ENCODE peak calls at places on chromosomes 3 and 15, in eight cellular contexts. W is tibial artery; V is colonic mucosa; C is endothelial cell of umbilical vein; O is psoas muscle; F is PC-3; A is CD8-positive, alpha-beta T cell; G is heart left ventricle. L is an unnamed sample.

GRCh38 chr3:144362126-144362525 is 390.5 kb downstream of the DIPK2A start:
- DNase-seq in F (peak; percentile 65), C (no peak), O (no peak), G (no peak), V (no peak), W (no peak), A (no peak), L (no peak)

GRCh38 chr15:34360298-34360697 is 6.7 kb downstream of the LPCAT4 start:
- DNase-seq in A (no peak), W (no peak), V (no peak), C (no peak), F (peak; percentile 98), O (no peak), G (no peak), L (no peak)

GRCh38 chr3:98890960-98891910 is 10.3 kb downstream of the DCBLD2 start:
- DNase-seq in C (peak; percentile 35), V (no peak), W (no peak), A (no peak), G (no peak), F (no peak), O (no peak), L (no peak)

GRCh38 chr3:175325440-175325839 is 466.3 kb downstream of the NAALADL2 start:
- DNase-seq in C (no peak), V (no peak), A (no peak), F (no peak), W (no peak), G (no peak), O (no peak), L (no peak)

GRCh38 chr3:8579101-8579500 is 65.5 kb downstream of the SSUH2 start:
- DNase-seq in W (no peak), F (no peak), O (no peak), A (no peak), V (no peak), G (no peak), C (no peak), L (no peak)

GRCh38 chr15:42911058-42911592 is 9.5 kb downstream of the TTBK2 start:
- DNase-seq in G (no peak), W (no peak), V (no peak), C (no peak), F (no peak), A (no peak), O (no peak), L (no peak)

GRCh38 chr15:66573719-66574641 is 8.2 kb upstream of the LCTL start:
- DNase-seq in W (no peak), A (no peak), G (no peak), O (no peak), V (no peak), C (no peak), F (no peak), L (no peak)

GRCh38 chr3:13718000-13718399 is 161.9 kb downstream of the WNT7A start:
- DNase-seq in W (no peak), F (no peak), C (no peak), O (no peak), A (no peak), V (no peak), G (no peak), L (no peak)

GRCh38 chr15:65916664-65917406 is 47.5 kb downstream of the RAB11A start:
- DNase-seq in O (peak; percentile 64), C (peak; percentile 52), G (peak; percentile 69), V (no peak), F (peak; percentile 48), W (peak; percentile 31), A (no peak), L (peak; percentile 62)

GRCh38 chr3:149442845-149443544 is 31.5 kb upstream of the TM4SF4 start:
- DNase-seq in V (no peak), A (no peak), F (no peak), G (no peak), C (peak; percentile 77), O (no peak), W (no peak), L (no peak)

GRCh38 chr15:59644757-59645156 is 12.6 kb downstream of the GTF2A2 start:
- DNase-seq in V (no peak), W (no peak), F (no peak), O (no peak), C (no peak), A (no peak), G (no peak), L (no peak)
- H3K9me3 ChIP-seq in V (no peaks in the 10 kb centered on the region), W (no peaks in the 10 kb centered on the region), F (no peaks in the 10 kb centered on the region), O (no peaks in the 10 kb centered on the region), C (no peaks in the 10 kb centered on the region), A (no peaks in the 10 kb centered on the region), G (no peaks in the 10 kb centered on the region), L (no peaks in the 10 kb centered on the region)

DNA sequence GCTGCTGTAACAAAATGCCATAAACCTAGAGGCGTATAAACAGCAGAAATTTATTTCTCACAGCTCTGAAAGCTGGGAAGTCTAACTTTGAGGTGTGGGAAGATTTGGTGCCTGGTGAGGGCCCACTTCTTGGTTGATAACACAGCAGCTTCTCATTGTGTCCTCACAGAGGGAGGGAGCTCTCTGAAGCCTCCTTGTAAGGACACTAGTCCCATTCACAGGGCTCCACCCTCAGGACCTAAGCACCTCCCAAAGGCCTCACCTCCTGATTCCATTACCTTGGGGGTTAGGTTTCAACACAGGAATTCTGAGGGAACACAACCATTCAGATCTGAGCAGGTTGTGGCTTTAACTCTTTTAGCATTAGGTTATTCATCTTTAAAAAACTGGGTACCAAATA is 380.3 kb upstream of the ATP10A start:
- DNase-seq in G (no peak), C (no peak), F (no peak), W (no peak), A (no peak), O (no peak), V (no peak), L (no peak)
- H3K9me3 ChIP-seq in G (peaks cover 7% of the 10 kb centered on the region), C (peaks cover 3% of the 10 kb centered on the region), F (peaks cover 3% of the 10 kb centered on the region), W (no peaks in the 10 kb centered on the region), A (no peaks in the 10 kb centered on the region), O (no peaks in the 10 kb centered on the region), V (no peaks in the 10 kb centered on the region), L (no peaks in the 10 kb centered on the region)

GRCh38 chr15:25684521-25685215 is 178.5 kb downstream of the ATP10A start:
- DNase-seq in C (no peak), A (no peak), G (peak; percentile 58), V (no peak), W (peak; percentile 86), F (peak; percentile 63), O (peak; percentile 73), L (peak; percentile 78)
- H3K9me3 ChIP-seq in C (peaks cover 21% of the 10 kb centered on the region), A (no peaks in the 10 kb centered on the region), G (peaks cover 4% of the 10 kb centered on the region), V (no peaks in the 10 kb centered on the region), W (no peaks in the 10 kb centered on the region), F (peaks cover 3% of the 10 kb centered on the region), O (no peaks in the 10 kb centered on the region), L (no peaks in the 10 kb centered on the region)

DNA sequence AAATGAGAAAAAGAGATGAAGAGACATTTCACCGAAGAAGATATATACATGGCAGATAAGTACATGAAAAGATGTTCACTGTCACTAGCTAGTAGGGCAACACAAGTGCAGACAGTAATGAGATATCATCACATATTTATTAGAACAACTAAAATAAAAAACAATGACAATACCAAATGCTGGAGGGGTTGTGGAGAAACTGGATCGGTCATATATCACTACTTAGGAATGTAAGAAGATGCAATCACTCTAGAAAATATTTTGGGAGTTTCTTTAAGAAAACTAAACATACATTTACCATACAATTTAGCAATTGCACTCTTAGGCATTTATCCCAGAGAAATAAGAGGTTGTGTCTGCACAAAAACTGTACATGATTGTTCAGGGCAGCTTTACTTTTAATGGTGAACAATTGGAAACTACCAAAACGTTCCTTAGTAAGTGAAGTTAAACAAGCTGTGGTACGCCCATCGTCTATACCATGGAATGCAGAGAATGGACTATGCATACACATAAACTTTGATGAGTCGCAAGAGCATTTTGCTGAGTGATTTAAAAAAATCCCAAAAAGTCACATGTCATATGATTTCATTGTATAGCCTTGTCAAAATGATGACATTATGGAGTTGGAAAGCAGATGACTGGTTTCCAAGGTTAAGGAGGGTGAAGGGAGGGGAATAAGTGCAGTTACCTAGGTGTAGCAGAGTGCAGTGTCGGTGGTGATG is 149.0 kb upstream of the UBE3A start:
- DNase-seq in A (no peak), G (no peak), C (no peak), W (no peak), V (no peak), F (no peak), O (no peak), L (no peak)
- H3K9me3 ChIP-seq in A (no peaks in the 10 kb centered on the region), G (peaks cover 24% of the 10 kb centered on the region), C (peaks cover 1% of the 10 kb centered on the region), W (no peaks in the 10 kb centered on the region), V (no peaks in the 10 kb centered on the region), F (peaks cover 11% of the 10 kb centered on the region), O (peaks cover 6% of the 10 kb centered on the region), L (no peaks in the 10 kb centered on the region)

DNA sequence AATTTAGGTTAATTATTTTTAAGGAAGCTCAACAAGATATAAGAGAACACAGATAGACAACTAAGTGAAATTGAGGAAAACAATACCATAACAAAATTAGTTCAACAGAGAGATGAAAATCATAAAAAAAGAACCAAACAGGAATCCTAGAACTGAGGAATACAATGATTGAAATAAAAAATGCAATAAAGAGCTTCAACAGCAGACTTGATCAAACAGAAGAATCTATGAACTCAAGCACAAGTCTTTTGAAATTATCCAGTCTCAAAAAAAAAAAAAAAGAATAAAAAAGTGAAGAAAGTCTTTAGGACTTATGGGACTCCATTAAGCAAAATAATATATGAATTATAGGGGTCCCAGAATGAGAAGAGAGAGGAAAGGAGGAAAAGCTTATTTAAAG is 42.0 kb upstream of the GNB4 start:
- DNase-seq in W (no peak), F (no peak), C (no peak), O (no peak), A (no peak), G (no peak), V (no peak), L (no peak)
- H3K9me3 ChIP-seq in W (peaks cover 26% of the 10 kb centered on the region), F (peaks cover 4% of the 10 kb centered on the region), C (peaks cover 2% of the 10 kb centered on the region), O (peaks cover 40% of the 10 kb centered on the region), A (peaks cover 16% of the 10 kb centered on the region), G (peaks cover 74% of the 10 kb centered on the region), V (no peaks in the 10 kb centered on the region), L (peaks cover 9% of the 10 kb centered on the region)

DNA sequence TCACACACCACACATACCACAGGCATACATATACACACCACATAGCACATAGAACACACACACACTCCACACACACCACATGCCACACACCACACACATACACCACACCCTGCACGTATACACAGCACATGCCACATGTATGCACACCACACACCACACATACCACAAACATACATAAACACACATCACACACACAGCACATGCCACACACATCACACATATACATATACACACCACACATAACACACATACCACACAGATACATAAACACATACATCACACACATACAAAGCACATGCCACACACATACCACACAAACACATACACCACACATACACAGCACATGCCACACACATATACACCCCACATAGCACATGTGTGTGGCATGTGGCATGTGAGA is 171.1 kb downstream of the OR4M2 start:
- DNase-seq in C (no peak), G (no peak), A (no peak), W (no peak), F (no peak), O (no peak), V (no peak), L (no peak)
- H3K9me3 ChIP-seq in C (peaks cover 23% of the 10 kb centered on the region), G (no peaks in the 10 kb centered on the region), A (no peaks in the 10 kb centered on the region), W (peaks cover 19% of the 10 kb centered on the region), F (peaks cover 25% of the 10 kb centered on the region), O (no peaks in the 10 kb centered on the region), V (no peaks in the 10 kb centered on the region), L (no peaks in the 10 kb centered on the region)

GRCh38 chr3:39869890-39870289 is 60.5 kb downstream of the MYRIP start:
- DNase-seq in V (no peak), C (peak; percentile 16), O (no peak), W (no peak), F (no peak), G (no peak), A (no peak), L (no peak)
- H3K9me3 ChIP-seq in V (no peaks in the 10 kb centered on the region), C (no peaks in the 10 kb centered on the region), O (peaks cover 5% of the 10 kb centered on the region), W (no peaks in the 10 kb centered on the region), F (no peaks in the 10 kb centered on the region), G (peaks cover 12% of the 10 kb centered on the region), A (no peaks in the 10 kb centered on the region), L (no peaks in the 10 kb centered on the region)

GRCh38 chr15:98824595-98824994 is 176.3 kb downstream of the IGF1R start:
- DNase-seq in W (no peak), O (no peak), G (no peak), V (no peak), A (no peak), F (no peak), C (no peak), L (no peak)
- H3K9me3 ChIP-seq in W (peaks cover 4% of the 10 kb centered on the region), O (peaks cover 27% of the 10 kb centered on the region), G (peaks cover 27% of the 10 kb centered on the region), V (no peaks in the 10 kb centered on the region), A (peaks cover 5% of the 10 kb centered on the region), F (peaks cover 1% of the 10 kb centered on the region), C (no peaks in the 10 kb centered on the region), L (peaks cover 1% of the 10 kb centered on the region)

L was measured in aorta.